ENCODE peak calls at places on chromosomes 4 and X, in four cellular contexts. S is Calu3, T is A549, I is GM12865. A is an unnamed sample.

GRCh38 chr4:114659386-114660008 is 60.9 kb downstream of the UGT8 start:
- DNase-seq in S (peak), I (peak), T (peak), A (peak)

GRCh38 chr4:89737888-89738287 is 99.1 kb downstream of the SNCA start:
- DNase-seq in T (no peak), I (no peak), S (no peak), A (no peak)

GRCh38 chr4:71468086-71468485 is 129.3 kb downstream of the SLC4A4 start:
- DNase-seq in S (no peak), I (no peak), T (no peak), A (no peak)

GRCh38 chrX:14095702-14096101 is 66.0 kb upstream of the GEMIN8 start:
- DNase-seq in T (no peak), I (peak), S (peak), A (peak)

GRCh38 chrX:124634363-124634762 is 288.0 kb downstream of the SH2D1A start:
- DNase-seq in T (no peak), S (no peak), I (no peak), A (no peak)

GRCh38 chr4:42282081-42282901 is 115.0 kb upstream of the SHISA3 start:
- DNase-seq in I (peak), S (peak), T (peak), A (peak)

GRCh38 chr4:183182873-183183725 is 84.0 kb downstream of the WWC2 start:
- DNase-seq in T (no peak), I (peak), S (peak), A (peak)

GRCh38 chr4:186727149-186727976 is 3.7 kb upstream of the FAT1 start:
- DNase-seq in S (no peak), I (no peak), T (no peak), A (no peak)

GRCh38 chr4:174764105-174764729 is 64.8 kb downstream of the GLRA3 start:
- DNase-seq in T (peak), I (peak), S (no peak), A (no peak)

GRCh38 chr4:27176400-27176799 is 315.8 kb downstream of the STIM2 start:
- DNase-seq in T (no peak), I (peak), S (peak), A (peak)

GRCh38 chr4:112318239-112319142 is 21.3 kb downstream of the ALPK1 start:
- DNase-seq in T (no peak), I (peak), S (no peak), A (no peak)

GRCh38 chr4:75555294-75556164 is at the start of gene ODAPH:
- DNase-seq in T (peak), I (peak), S (peak), A (no peak)

GRCh38 chr4:182879913-182880312 is 37.3 kb downstream of the DCTD start:
- DNase-seq in S (no peak), I (no peak), T (no peak), A (no peak)

GRCh38 chrX:129040124-129040523 is 483.2 kb downstream of the SMARCA1 start:
- DNase-seq in T (no peak), S (no peak), I (no peak), A (no peak)

GRCh38 chrX:47234583-47234982 is 1.8 kb downstream of the USP11 start:
- DNase-seq in S (no peak), I (no peak), T (no peak), A (no peak)

GRCh38 chrX:20280938-20281337 is 14.2 kb upstream of the RPS6KA3 start:
- DNase-seq in S (no peak), T (no peak), I (no peak), A (no peak)

GRCh38 chr4:72858328-72858727 is 211.2 kb downstream of the COX18 start:
- DNase-seq in I (no peak), T (no peak), S (no peak), A (no peak)

GRCh38 chr4:152738812-152739211 is 40.7 kb downstream of the TIGD4 start:
- DNase-seq in I (no peak), T (no peak), S (peak), A (no peak)

GRCh38 chrX:16870861-16871584 is 861 bp upstream of the RBBP7 start:
- DNase-seq in I (peak), S (peak), T (no peak), A (peak)

GRCh38 chrX:55006827-55007621 is 6.9 kb downstream of the APEX2 start:
- DNase-seq in I (no peak), S (no peak), T (no peak), A (no peak)

GRCh38 chrX:144681501-144681900 is 565.8 kb upstream of the SPANXN1 start:
- DNase-seq in I (no peak), T (no peak), S (no peak), A (no peak)

GRCh38 chrX:39601193-39602085 is 496.3 kb downstream of the BCOR start:
- DNase-seq in S (no peak), I (no peak), T (no peak), A (peak)

DNA sequence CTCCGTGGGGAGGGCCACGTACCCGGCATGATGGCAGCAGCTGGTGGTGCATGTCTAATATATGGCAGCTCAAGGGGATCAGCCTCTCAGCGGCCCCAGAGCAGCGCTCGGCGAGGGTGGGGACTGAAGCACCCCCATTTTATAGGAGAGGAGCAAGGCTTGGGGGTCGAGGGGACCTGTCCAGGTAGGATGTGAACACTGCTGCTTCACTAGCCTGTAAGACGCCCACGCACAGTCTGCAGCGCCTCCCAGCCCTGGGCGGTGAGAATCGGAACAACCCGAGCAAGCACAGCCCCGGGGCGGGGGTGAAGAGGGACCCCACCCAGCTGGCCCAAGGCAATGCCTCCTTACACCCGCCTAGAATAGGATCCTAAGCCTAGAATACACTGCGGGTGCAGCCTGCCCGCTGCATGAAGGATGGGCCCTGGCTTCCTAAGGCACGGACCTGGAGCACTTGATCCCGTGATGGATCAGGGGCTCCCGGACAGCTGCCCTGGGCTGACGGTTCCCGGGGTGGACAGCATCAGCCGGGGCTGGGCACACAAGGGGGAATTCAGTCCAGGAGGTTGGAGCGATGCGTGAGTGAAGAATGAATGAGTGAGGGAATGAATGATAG is 17.6 kb downstream of the ADRA2C start:
- DNase-seq in S (peak), T (peak), I (peak), A (peak)
- TF ChIP-seq CTCF in S (peak), T (peak), I (peak), A (peak)

DNA sequence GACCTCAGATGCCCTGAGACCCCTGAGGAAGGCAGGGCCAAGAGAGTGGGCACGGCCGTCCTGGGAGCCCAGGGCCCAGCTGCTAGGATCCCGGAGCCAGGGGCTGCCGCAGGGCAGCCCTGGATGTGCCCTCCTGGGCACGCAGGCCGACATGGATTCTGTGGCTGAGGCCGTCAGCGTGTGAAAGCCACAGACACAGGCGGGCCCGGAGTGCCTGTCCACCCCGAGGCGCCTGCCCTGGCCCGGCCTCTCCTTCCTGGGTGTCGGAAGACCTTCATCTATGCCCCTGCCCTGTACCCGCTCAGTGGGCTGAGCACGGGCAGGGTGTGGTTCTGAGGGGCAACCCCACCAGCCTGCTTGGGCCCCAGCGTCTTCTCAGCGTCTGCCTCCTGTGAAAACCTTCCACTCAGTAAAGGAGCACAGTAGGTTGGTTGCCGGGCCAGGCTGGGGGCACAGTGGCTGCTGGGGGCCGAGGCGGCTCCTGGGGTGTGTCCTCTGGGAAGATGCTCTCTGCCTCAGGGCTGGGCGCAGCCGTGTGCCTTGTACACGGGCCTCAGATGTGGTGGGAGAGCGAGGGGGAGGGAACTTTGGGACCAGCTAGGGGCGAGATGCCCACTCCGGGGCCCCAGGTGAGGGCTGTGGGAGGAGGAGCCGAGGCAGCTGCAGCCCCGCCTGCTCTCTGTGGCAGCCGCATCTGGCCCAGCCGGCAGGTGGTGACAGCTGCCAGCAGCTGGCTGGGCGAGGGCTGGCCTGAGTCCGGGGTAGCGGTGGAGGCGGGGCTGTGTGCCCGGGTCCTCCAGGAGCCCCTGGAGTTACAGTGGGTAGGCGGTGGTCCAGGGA is 20.8 kb downstream of the FGFRL1 start:
- DNase-seq in S (peak), I (no peak), T (peak), A (no peak)
- TF ChIP-seq CTCF in S (no peak), I (no peak), T (peak), A (no peak)

GRCh38 chr4:143025111-143025704 is 159.5 kb upstream of the USP38 start:
- DNase-seq in S (peak), T (no peak), I (peak), A (no peak)
- TF ChIP-seq CTCF in S (no peak), T (peak), I (peak), A (no peak)

DNA sequence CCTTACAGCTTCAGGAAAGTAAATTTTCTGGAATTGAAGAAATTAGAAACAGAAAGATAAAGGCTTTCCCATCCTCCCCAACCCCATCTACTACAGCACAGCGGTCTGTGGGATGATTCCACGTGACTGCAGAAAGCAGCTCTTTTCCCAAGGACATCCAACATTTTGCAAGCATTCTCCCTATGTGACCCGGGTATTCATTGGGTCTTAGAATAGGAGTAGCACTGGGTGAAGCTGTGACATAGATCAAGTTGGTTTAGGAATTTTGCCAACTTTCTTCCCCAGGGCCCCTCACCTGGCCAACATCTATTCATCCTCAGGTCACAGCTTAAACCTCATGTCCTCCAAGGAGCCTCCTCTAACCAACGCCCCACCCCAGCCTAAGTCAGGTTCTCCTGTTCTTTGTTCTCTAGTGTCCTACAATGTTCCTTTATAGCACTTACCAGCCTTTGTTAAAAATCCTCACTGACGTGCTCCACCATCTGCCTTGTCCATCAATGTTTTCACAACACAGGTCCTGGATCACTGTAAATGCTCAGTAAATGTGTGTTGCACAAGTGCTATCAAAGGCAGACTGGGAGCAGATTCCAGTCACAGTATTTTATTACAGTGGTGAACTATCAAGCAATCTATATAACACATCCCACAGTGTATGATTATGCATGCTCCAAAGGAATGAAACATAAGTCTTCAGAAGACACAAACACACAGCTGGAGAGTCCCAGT is 80.9 kb upstream of the MTM1 start:
- DNase-seq in S (no peak), I (no peak), T (no peak), A (no peak)
- TF ChIP-seq CTCF in S (no peak), I (no peak), T (no peak), A (no peak)

GRCh38 chr4:140373328-140374129 is at the start of gene SCOC:
- DNase-seq in T (peak), I (peak), S (peak), A (peak)
- TF ChIP-seq CTCF in T (no peak), I (no peak), S (no peak), A (no peak)

DNA sequence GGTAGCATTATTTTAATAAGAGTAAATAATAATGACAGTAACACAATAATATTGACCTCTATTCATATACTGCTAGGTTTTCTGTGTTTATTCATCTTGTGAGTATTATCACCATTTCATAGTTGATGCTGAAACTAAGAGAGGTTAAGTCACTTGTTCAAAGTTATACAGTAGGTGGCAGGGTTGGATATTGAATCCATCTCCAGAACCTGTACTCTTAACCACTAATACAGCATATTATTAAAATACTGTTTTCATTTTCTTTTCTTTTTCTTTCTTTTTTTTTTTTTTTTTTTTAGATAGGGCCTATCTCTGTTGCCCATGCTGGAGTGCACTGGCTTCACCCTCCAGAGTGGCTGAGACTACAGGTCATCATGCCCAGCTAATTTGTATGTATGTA is 7.1 kb upstream of the ELF2 start:
- DNase-seq in T (no peak), I (peak), S (no peak), A (no peak)
- TF ChIP-seq CTCF in T (peak), I (no peak), S (no peak), A (no peak)

GRCh38 chrX:153643431-153644351 is 3.3 kb upstream of the DUSP9 start:
- DNase-seq in I (no peak), T (peak), S (no peak), A (no peak)
- TF ChIP-seq CTCF in I (peak), T (peak), S (no peak), A (peak)

A was measured in glutamatergic neuron.